ENCODE peak calls at places on chromosome 16, in four cellular contexts. One of them, this sample, is unnamed.

GRCh38 chr16:66290431-66290830 is 76.1 kb upstream of the CDH5 start:
- DNase-seq in body of pancreas: no peak
- DNase-seq in heart left ventricle: no peak
- DNase-seq in CD8-positive, alpha-beta T cell: peak; percentile 19
- DNase-seq in this sample: no peak

GRCh38 chr16:64351116-64351515 is 770.7 kb downstream of the CDH11 start:
- DNase-seq in body of pancreas: no peak
- DNase-seq in heart left ventricle: no peak
- DNase-seq in CD8-positive, alpha-beta T cell: no peak
- DNase-seq in this sample: no peak

GRCh38 chr16:17942067-17942466 is 394.5 kb downstream of the NPIPA8 start:
- DNase-seq in heart left ventricle: no peak
- DNase-seq in CD8-positive, alpha-beta T cell: no peak
- DNase-seq in body of pancreas: no peak
- DNase-seq in this sample: no peak

GRCh38 chr16:82043680-82044584 is 8.9 kb downstream of the HSD17B2 start:
- DNase-seq in CD8-positive, alpha-beta T cell: no peak
- DNase-seq in body of pancreas: no peak
- DNase-seq in heart left ventricle: no peak
- DNase-seq in this sample: peak; percentile 95

GRCh38 chr16:49400611-49401010 is 27.0 kb downstream of the C16orf78 start:
- DNase-seq in body of pancreas: no peak
- DNase-seq in CD8-positive, alpha-beta T cell: peak; percentile 25
- DNase-seq in heart left ventricle: no peak
- DNase-seq in this sample: no peak

GRCh38 chr16:87571868-87572244 is 30.5 kb upstream of the JPH3 start:
- DNase-seq in CD8-positive, alpha-beta T cell: no peak
- DNase-seq in heart left ventricle: no peak
- DNase-seq in body of pancreas: no peak
- DNase-seq in this sample: no peak

GRCh38 chr16:35552763-35553162 is 2093.4 kb downstream of the TP53TG3F start:
- DNase-seq in CD8-positive, alpha-beta T cell: no peak
- DNase-seq in body of pancreas: no peak
- DNase-seq in heart left ventricle: no peak
- DNase-seq in this sample: no peak

GRCh38 chr16:49924078-49924477 is 68.2 kb upstream of the ZNF423 start:
- DNase-seq in CD8-positive, alpha-beta T cell: no peak
- DNase-seq in heart left ventricle: no peak
- DNase-seq in body of pancreas: no peak
- DNase-seq in this sample: no peak

GRCh38 chr16:75109732-75110243 is 6.8 kb downstream of the LDHD start:
- DNase-seq in CD8-positive, alpha-beta T cell: no peak
- DNase-seq in heart left ventricle: peak; percentile 91
- DNase-seq in body of pancreas: peak; percentile 65
- DNase-seq in this sample: no peak

GRCh38 chr16:85903576-85903975 is 4.6 kb downstream of the IRF8 start:
- DNase-seq in body of pancreas: no peak
- DNase-seq in heart left ventricle: no peak
- DNase-seq in CD8-positive, alpha-beta T cell: no peak
- DNase-seq in this sample: no peak

GRCh38 chr16:7405166-7405565 is 72.5 kb downstream of the RBFOX1 start:
- DNase-seq in heart left ventricle: peak; percentile 78
- DNase-seq in body of pancreas: peak; percentile 28
- DNase-seq in CD8-positive, alpha-beta T cell: no peak
- DNase-seq in this sample: peak; percentile 4

GRCh38 chr16:29987371-29988085 is 7.9 kb downstream of the HIRIP3 start:
- DNase-seq in heart left ventricle: peak; percentile 25
- DNase-seq in CD8-positive, alpha-beta T cell: no peak
- DNase-seq in body of pancreas: no peak
- DNase-seq in this sample: no peak

GRCh38 chr16:57994361-57994760 is 6.1 kb downstream of the ZNF319 start:
- DNase-seq in heart left ventricle: no peak
- DNase-seq in CD8-positive, alpha-beta T cell: no peak
- DNase-seq in body of pancreas: no peak
- DNase-seq in this sample: no peak

GRCh38 chr16:78210305-78210704 is 110.9 kb downstream of the WWOX start:
- DNase-seq in heart left ventricle: no peak
- DNase-seq in body of pancreas: no peak
- DNase-seq in CD8-positive, alpha-beta T cell: no peak
- DNase-seq in this sample: no peak

DNA sequence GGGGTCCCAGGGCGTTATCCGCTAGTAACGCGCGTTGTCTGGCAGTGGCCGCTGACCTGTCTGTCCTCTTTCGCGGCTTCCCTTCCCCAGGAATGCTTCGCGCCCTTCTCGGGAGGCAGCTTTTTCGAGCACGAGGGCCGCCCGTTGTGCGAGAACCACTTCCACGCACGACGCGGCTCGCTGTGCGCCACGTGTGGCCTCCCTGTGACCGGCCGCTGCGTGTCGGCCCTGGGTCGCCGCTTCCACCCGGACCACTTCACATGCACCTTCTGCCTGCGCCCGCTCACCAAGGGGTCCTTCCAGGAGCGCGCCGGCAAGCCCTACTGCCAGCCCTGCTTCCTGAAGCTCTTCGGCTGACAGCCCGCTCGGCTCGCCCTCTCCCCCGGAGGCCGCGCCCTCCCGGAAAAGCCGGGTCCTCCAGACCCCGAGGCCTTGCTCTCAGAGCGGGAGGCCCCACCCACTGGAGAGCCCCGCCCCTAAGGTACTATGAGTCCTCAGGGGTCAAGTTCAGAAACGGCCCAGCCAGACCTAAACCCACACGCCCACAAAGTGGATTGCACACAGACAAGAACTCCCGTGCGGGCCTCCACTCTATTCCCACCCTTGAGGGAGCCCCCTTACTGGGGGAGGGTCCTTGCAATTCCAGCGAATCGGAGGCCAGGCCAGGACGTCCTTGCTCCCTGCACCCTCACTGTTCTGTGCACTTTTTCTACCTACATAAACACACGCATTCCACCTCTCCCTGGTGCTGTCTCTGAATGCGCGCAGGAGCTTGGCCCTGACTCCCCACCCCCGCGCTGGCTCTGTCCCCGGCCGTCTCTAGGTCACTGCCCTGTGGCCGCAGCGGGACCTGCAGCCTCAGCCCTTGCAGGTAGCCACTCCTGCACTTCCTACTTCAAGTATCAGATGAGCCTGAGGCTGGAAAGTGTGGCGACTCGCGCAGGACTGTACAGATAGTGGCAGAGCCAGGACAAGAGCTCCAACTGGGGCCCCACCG is 5.4 kb upstream of the SLC5A2 start:
- DNase-seq in body of pancreas: peak; percentile 88
- DNase-seq in heart left ventricle: no peak
- DNase-seq in CD8-positive, alpha-beta T cell: peak; percentile 63
- DNase-seq in this sample: no peak
- H3K4me3 ChIP-seq in body of pancreas: peak overlapping the region; percentile 29
- H3K4me3 ChIP-seq in heart left ventricle: no peak overlapping the region
- H3K4me3 ChIP-seq in CD8-positive, alpha-beta T cell: peak overlapping the region; percentile 52
- H3K4me3 ChIP-seq in this sample: no peak overlapping the region

GRCh38 chr16:11256657-11257130 is 690 bp upstream of the SOCS1 start:
- DNase-seq in heart left ventricle: peak; percentile 79
- DNase-seq in CD8-positive, alpha-beta T cell: peak; percentile 56
- DNase-seq in body of pancreas: peak; percentile 58
- DNase-seq in this sample: peak; percentile 60
- TF ChIP-seq CTCF in heart left ventricle: no peak
- TF ChIP-seq CTCF in CD8-positive, alpha-beta T cell: no peak
- TF ChIP-seq CTCF in body of pancreas: no peak
- TF ChIP-seq CTCF in this sample: no peak

DNA sequence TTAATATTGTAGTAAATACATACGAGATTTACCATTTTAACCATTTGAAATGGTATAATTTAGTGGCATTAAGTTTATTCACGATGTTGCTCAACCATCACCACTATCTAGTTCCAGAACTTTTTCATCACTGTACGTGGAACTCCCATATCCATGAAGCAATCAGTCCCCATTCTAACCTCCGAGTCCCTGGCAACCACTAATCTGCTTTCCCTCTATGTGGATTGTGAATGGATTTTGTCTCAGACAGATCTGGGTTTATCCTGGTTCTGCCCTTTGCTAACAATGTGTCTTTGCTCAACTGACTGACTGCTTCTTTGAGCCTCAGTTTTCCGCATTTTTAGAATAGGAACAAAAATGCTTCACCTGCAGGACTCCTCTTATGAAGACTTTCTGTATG is 51.4 kb downstream of the TANGO6 start:
- DNase-seq in CD8-positive, alpha-beta T cell: no peak
- DNase-seq in body of pancreas: no peak
- DNase-seq in heart left ventricle: no peak
- DNase-seq in this sample: no peak
- H3K4me3 ChIP-seq in CD8-positive, alpha-beta T cell: no peak overlapping the region
- H3K4me3 ChIP-seq in body of pancreas: no peak overlapping the region
- H3K4me3 ChIP-seq in heart left ventricle: no peak overlapping the region
- H3K4me3 ChIP-seq in this sample: no peak overlapping the region

GRCh38 chr16:31382485-31383161 is 10.5 kb upstream of the ITGAD start:
- DNase-seq in CD8-positive, alpha-beta T cell: peak; percentile 81
- DNase-seq in heart left ventricle: peak; percentile 76
- DNase-seq in body of pancreas: peak; percentile 78
- DNase-seq in this sample: peak; percentile 49
- TF ChIP-seq CTCF in CD8-positive, alpha-beta T cell: peak; percentile 72
- TF ChIP-seq CTCF in heart left ventricle: peak; percentile 50
- TF ChIP-seq CTCF in body of pancreas: peak; percentile 69
- TF ChIP-seq CTCF in this sample: peak; percentile 64

GRCh38 chr16:4361033-4361943 is 10.2 kb upstream of the PAM16 start:
- DNase-seq in body of pancreas: no peak
- DNase-seq in heart left ventricle: no peak
- DNase-seq in CD8-positive, alpha-beta T cell: no peak
- DNase-seq in this sample: no peak
- H3K4me3 ChIP-seq in body of pancreas: no peak overlapping the region
- H3K4me3 ChIP-seq in heart left ventricle: no peak overlapping the region
- H3K4me3 ChIP-seq in CD8-positive, alpha-beta T cell: no peak overlapping the region
- H3K4me3 ChIP-seq in this sample: no peak overlapping the region

DNA sequence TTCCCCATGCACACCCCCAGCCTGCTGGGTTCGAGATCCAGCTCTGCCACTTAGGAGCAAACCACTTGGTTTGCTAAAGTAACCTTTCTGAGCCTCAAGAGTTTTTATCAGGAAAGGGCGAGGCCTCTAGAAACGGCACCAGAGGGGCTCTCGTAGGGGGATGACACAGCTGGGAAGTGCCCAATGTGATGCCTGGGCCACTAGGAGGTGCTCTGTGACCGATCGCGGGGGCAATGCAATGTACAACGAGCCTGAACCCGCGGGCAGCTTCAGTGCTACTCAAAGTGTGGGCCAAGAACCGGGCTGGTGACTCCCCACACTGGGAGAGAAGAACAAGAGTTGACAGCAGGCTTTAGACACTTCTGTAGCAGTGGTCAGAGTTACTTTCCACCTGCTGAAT is 9.4 kb downstream of the C16orf89 start:
- DNase-seq in heart left ventricle: no peak
- DNase-seq in CD8-positive, alpha-beta T cell: peak; percentile 60
- DNase-seq in body of pancreas: no peak
- DNase-seq in this sample: no peak
- TF ChIP-seq CTCF in heart left ventricle: no peak
- TF ChIP-seq CTCF in CD8-positive, alpha-beta T cell: peak; percentile 35
- TF ChIP-seq CTCF in body of pancreas: peak; percentile 21
- TF ChIP-seq CTCF in this sample: peak; percentile 38

DNA sequence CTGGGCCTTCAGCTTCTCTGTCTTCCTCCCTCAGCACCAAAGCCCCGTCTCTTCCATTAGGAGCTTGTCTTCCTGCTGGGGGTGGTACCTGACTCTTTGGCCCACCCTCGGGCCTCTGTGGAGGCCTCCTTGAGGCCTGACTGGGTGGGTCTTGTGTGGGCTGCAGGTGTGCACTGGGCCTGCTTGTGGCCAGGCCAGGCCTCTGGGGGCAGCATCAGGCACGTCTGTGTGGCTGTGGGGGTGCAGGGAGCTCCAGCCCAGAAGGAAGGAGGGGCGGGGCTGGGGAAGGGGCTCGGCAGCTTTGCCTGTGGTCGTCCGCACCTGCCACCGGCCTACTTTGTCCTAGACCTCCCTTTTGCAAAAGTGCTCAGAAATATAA is 7.0 kb downstream of the PIGQ start:
- DNase-seq in body of pancreas: no peak
- DNase-seq in CD8-positive, alpha-beta T cell: no peak
- DNase-seq in heart left ventricle: no peak
- DNase-seq in this sample: no peak
- H3K4me3 ChIP-seq in body of pancreas: no peak overlapping the region
- H3K4me3 ChIP-seq in CD8-positive, alpha-beta T cell: no peak overlapping the region
- H3K4me3 ChIP-seq in heart left ventricle: no peak overlapping the region
- H3K4me3 ChIP-seq in this sample: no peak overlapping the region

GRCh38 chr16:88642881-88643545 is 4.6 kb downstream of the IL17C start:
- DNase-seq in body of pancreas: no peak
- DNase-seq in CD8-positive, alpha-beta T cell: no peak
- DNase-seq in heart left ventricle: no peak
- DNase-seq in this sample: no peak
- TF ChIP-seq CTCF in body of pancreas: no peak
- TF ChIP-seq CTCF in CD8-positive, alpha-beta T cell: no peak
- TF ChIP-seq CTCF in heart left ventricle: no peak
- TF ChIP-seq CTCF in this sample: no peak

DNA sequence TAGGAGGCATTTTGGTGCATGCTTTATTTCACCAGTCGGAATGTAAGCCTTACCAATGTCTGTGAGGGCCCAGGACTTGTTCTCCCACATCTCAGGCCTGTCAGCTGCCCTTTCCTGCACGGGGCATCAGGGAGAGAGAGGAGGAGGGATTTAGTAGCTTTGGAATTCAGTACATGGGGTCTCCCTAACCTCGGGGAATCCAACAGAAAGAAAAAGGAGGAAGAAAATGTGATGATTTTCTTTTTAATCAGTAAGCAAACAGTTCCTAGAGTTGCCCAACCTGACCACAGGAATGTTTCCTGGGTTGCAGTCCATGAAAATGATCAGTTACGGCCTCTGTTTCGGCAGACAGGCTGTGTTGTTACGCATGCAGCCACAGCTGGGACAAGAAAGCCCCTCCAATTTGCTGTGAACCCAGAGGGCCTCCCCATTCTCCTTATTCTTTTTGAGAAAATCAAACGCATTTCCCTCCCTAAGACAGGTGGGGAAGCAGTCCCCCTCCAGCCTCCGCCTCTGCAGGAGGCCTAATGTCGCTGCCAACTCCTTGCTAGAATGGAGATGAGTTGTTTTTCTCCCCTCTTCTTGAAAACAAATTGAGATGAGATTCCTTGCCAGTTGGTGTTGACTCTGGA is 53.1 kb upstream of the TANGO6 start:
- DNase-seq in CD8-positive, alpha-beta T cell: no peak
- DNase-seq in body of pancreas: peak; percentile 60
- DNase-seq in heart left ventricle: no peak
- DNase-seq in this sample: peak; percentile 84
- H3K4me3 ChIP-seq in CD8-positive, alpha-beta T cell: no peak overlapping the region
- H3K4me3 ChIP-seq in body of pancreas: no peak overlapping the region
- H3K4me3 ChIP-seq in heart left ventricle: no peak overlapping the region
- H3K4me3 ChIP-seq in this sample: peak overlapping the region; percentile 20

GRCh38 chr16:2473425-2473926 is 1.5 kb upstream of the TBC1D24 start:
- DNase-seq in CD8-positive, alpha-beta T cell: no peak
- DNase-seq in body of pancreas: no peak
- DNase-seq in heart left ventricle: no peak
- DNase-seq in this sample: no peak
- TF ChIP-seq CTCF in CD8-positive, alpha-beta T cell: no peak
- TF ChIP-seq CTCF in body of pancreas: no peak
- TF ChIP-seq CTCF in heart left ventricle: no peak
- TF ChIP-seq CTCF in this sample: no peak

This sample was measured in AG10803.